ENCODE peak calls at places on chromosomes 11 and 22, in four cellular contexts. One of them, this sample, is unnamed.

GRCh38 chr22:41931701-41932269 is 5.2 kb upstream of the TNFRSF13C start:
- DNase-seq in H9: no peak
- DNase-seq in IMR-90: no peak
- DNase-seq in H1: no peak
- DNase-seq in this sample: no peak

GRCh38 chr11:121761171-121761570 is 308.4 kb upstream of the SORL1-AS1 start:
- DNase-seq in H9: no peak
- DNase-seq in IMR-90: no peak
- DNase-seq in H1: no peak
- DNase-seq in this sample: no peak

GRCh38 chr11:64564947-64565889 is 25.8 kb upstream of the SLC22A12 start:
- DNase-seq in H9: peak; percentile 91
- DNase-seq in IMR-90: no peak
- DNase-seq in H1: peak; percentile 67
- DNase-seq in this sample: peak; percentile 83

GRCh38 chr11:31557991-31558390 is 48.4 kb downstream of the ELP4 start:
- DNase-seq in H1: no peak
- DNase-seq in IMR-90: peak; percentile 3
- DNase-seq in H9: no peak
- DNase-seq in this sample: no peak

GRCh38 chr22:27108425-27109114 is 451.2 kb downstream of the MIAT start:
- DNase-seq in IMR-90: no peak
- DNase-seq in H9: no peak
- DNase-seq in H1: no peak
- DNase-seq in this sample: peak; percentile 60

GRCh38 chr11:15157181-15157580 is 42.5 kb downstream of the INSC start:
- DNase-seq in H1: no peak
- DNase-seq in IMR-90: peak; percentile 93
- DNase-seq in H9: no peak
- DNase-seq in this sample: no peak

GRCh38 chr11:45094958-45095690 is 51.3 kb upstream of the PRDM11 start:
- DNase-seq in H9: peak; percentile 14
- DNase-seq in IMR-90: no peak
- DNase-seq in H1: no peak
- DNase-seq in this sample: no peak

GRCh38 chr11:5004429-5005274 is 10.0 kb downstream of the OR51L1 start:
- DNase-seq in IMR-90: peak; percentile 61
- DNase-seq in H9: peak; percentile 40
- DNase-seq in H1: peak; percentile 2
- DNase-seq in this sample: peak; percentile 59

GRCh38 chr11:16669799-16670415 is 68.5 kb upstream of the C11orf58 start:
- DNase-seq in IMR-90: peak; percentile 25
- DNase-seq in H9: peak; percentile 77
- DNase-seq in H1: peak; percentile 77
- DNase-seq in this sample: peak; percentile 96

GRCh38 chr11:112903310-112903709 is 57.9 kb upstream of the NCAM1 start:
- DNase-seq in H9: no peak
- DNase-seq in H1: no peak
- DNase-seq in IMR-90: no peak
- DNase-seq in this sample: no peak

GRCh38 chr22:30855677-30856518 is 112.7 kb downstream of the MORC2 start:
- DNase-seq in IMR-90: no peak
- DNase-seq in H1: no peak
- DNase-seq in H9: no peak
- DNase-seq in this sample: no peak

GRCh38 chr11:99509863-99510262 is 489.1 kb downstream of the CNTN5 start:
- DNase-seq in IMR-90: no peak
- DNase-seq in H9: no peak
- DNase-seq in H1: no peak
- DNase-seq in this sample: no peak

GRCh38 chr11:102497061-102497460 is 33.5 kb downstream of the MMP7 start:
- DNase-seq in H9: no peak
- DNase-seq in H1: no peak
- DNase-seq in IMR-90: peak; percentile 77
- DNase-seq in this sample: no peak

GRCh38 chr11:70477607-70478006 is 79.3 kb downstream of the CTTN start:
- DNase-seq in IMR-90: no peak
- DNase-seq in H1: no peak
- DNase-seq in H9: no peak
- DNase-seq in this sample: no peak

GRCh38 chr11:46386674-46387073 is 4.9 kb downstream of the CHRM4 start:
- DNase-seq in H1: no peak
- DNase-seq in IMR-90: peak; percentile 51
- DNase-seq in H9: no peak
- DNase-seq in this sample: no peak

GRCh38 chr11:110735431-110736157 is 23.4 kb upstream of the ARHGAP20 start:
- DNase-seq in H9: no peak
- DNase-seq in H1: no peak
- DNase-seq in IMR-90: no peak
- DNase-seq in this sample: no peak
- H3K56ac ChIP-seq in H9: no peak overlapping the region
- H3K56ac ChIP-seq in H1: no peak overlapping the region
- H3K56ac ChIP-seq in IMR-90: no peak overlapping the region
- H3K56ac ChIP-seq in this sample: no peak overlapping the region

GRCh38 chr11:126492331-126492730 is 136.8 kb downstream of the ST3GAL4 start:
- DNase-seq in H9: no peak
- DNase-seq in IMR-90: no peak
- DNase-seq in H1: no peak
- DNase-seq in this sample: no peak

GRCh38 chr11:126495806-126496205 is 140.3 kb downstream of the ST3GAL4 start:
- DNase-seq in IMR-90: no peak
- DNase-seq in H1: no peak
- DNase-seq in H9: no peak
- DNase-seq in this sample: no peak

GRCh38 chr11:126496576-126497403 is 141.3 kb downstream of the ST3GAL4 start:
- DNase-seq in H9: no peak
- DNase-seq in IMR-90: no peak
- DNase-seq in H1: no peak
- DNase-seq in this sample: no peak

GRCh38 chr11:126495281-126495680 is 139.8 kb downstream of the ST3GAL4 start:
- DNase-seq in H9: no peak
- DNase-seq in H1: no peak
- DNase-seq in IMR-90: no peak
- DNase-seq in this sample: no peak

DNA sequence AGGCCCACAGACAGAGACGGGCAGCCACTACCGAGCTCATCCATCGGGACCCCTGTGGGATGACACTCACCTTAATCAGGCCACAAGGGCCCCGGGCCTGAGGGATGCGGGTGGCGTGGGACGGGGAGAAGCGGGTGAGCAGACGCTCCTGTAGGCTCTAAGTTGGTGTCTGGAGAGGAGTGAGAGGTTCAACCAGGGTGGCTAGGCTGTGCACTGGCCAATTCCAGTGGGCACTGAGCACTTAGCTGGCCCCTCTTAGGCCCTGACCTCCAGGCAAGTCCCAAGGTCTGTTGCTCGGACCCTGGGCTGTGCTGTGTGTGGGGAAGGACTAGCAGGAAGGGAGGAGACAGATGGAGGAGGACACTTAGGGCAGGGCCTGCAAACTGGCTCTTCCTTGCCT is 139.3 kb downstream of the ST3GAL4 start:
- DNase-seq in IMR-90: no peak
- DNase-seq in H1: no peak
- DNase-seq in H9: no peak
- DNase-seq in this sample: no peak
- H3K18ac ChIP-seq in IMR-90: no peak overlapping the region
- H3K18ac ChIP-seq in H1: peak overlapping the region; percentile 71
- H3K18ac ChIP-seq in H9: peak overlapping the region; percentile 19
- H3K18ac ChIP-seq in this sample: no peak overlapping the region

GRCh38 chr11:43508511-43508918 is 149.8 kb downstream of the TTC17 start:
- DNase-seq in H9: no peak
- DNase-seq in H1: no peak
- DNase-seq in IMR-90: peak; percentile 61
- DNase-seq in this sample: peak; percentile 72

GRCh38 chr11:43503417-43503816 is 144.7 kb downstream of the TTC17 start:
- DNase-seq in IMR-90: no peak
- DNase-seq in H9: no peak
- DNase-seq in H1: no peak
- DNase-seq in this sample: no peak

GRCh38 chr11:43505171-43505570 is 146.5 kb downstream of the TTC17 start:
- DNase-seq in H9: no peak
- DNase-seq in IMR-90: no peak
- DNase-seq in H1: no peak
- DNase-seq in this sample: no peak

GRCh38 chr11:43504316-43504950 is 145.7 kb downstream of the TTC17 start:
- DNase-seq in H1: peak; percentile 21
- DNase-seq in IMR-90: peak; percentile 13
- DNase-seq in H9: peak; percentile 63
- DNase-seq in this sample: peak; percentile 60

DNA sequence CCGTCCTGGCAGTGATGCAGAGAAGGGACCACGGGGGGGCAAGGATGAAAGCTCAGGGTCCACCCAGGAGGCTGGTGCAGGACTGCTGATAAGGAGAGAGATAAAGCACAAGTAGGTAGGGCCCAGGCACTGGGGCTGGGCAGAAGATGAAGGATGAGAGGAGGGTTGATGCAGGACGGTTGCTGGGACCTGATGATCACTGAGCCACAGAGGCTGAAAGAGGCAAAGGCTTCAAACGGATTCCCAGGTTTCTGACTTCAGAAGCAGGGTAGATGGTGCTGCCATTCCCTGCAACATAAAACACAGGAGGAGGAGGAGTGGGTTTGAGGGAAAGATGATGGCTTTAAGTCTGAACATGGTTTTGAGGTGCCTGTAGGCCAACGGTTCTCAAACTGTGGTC is 148.5 kb downstream of the TTC17 start:
- DNase-seq in H9: no peak
- DNase-seq in H1: no peak
- DNase-seq in IMR-90: no peak
- DNase-seq in this sample: no peak
- H3K56ac ChIP-seq in H9: no peak overlapping the region
- H3K56ac ChIP-seq in H1: no peak overlapping the region
- H3K56ac ChIP-seq in IMR-90: no peak overlapping the region
- H3K56ac ChIP-seq in this sample: peak overlapping the region; percentile 7

GRCh38 chr11:2139691-2140337 is 625 bp upstream of the IGF2 start:
- DNase-seq in H1: no peak
- DNase-seq in H9: no peak
- DNase-seq in IMR-90: no peak
- DNase-seq in this sample: no peak
- H3K18ac ChIP-seq in H1: no peak overlapping the region
- H3K18ac ChIP-seq in H9: no peak overlapping the region
- H3K18ac ChIP-seq in IMR-90: no peak overlapping the region
- H3K18ac ChIP-seq in this sample: no peak overlapping the region

GRCh38 chr11:93967944-93968343 is 53.2 kb upstream of the HEPHL1 start:
- DNase-seq in IMR-90: no peak
- DNase-seq in H9: no peak
- DNase-seq in H1: no peak
- DNase-seq in this sample: no peak
- H3K56ac ChIP-seq in IMR-90: no peak overlapping the region
- H3K56ac ChIP-seq in H9: no peak overlapping the region
- H3K56ac ChIP-seq in H1: no peak overlapping the region
- H3K56ac ChIP-seq in this sample: no peak overlapping the region

DNA sequence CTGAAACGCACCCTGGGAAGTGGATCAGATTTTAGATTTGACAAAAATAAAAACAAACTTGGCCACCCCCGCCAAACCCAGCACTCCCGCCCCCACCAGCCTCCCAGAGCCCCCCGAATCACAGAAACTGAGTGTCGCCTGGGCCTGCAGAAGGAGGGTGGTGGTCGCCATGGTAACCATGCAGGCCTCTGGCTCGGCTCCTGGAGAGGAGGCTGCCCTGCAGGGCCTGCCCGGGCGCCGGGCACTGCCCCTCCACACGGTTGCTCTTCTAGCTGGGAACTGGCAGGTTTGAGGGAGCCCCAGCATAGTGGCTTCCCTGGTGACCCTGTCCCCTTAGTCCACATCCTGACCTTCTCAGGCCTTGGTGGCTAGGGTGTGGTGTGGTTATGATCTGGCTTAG is 19.3 kb downstream of the CACNA1I start:
- DNase-seq in IMR-90: no peak
- DNase-seq in H1: no peak
- DNase-seq in H9: no peak
- DNase-seq in this sample: no peak
- H3K18ac ChIP-seq in IMR-90: no peak overlapping the region
- H3K18ac ChIP-seq in H1: no peak overlapping the region
- H3K18ac ChIP-seq in H9: no peak overlapping the region
- H3K18ac ChIP-seq in this sample: no peak overlapping the region

This sample was measured in mesendoderm.